ENCODE peak calls at places on chromosomes 11 and 22, in six cellular contexts. R is transverse colon, L is psoas muscle, T is PC-3, D is HTR-8/SVneo, P is T-helper 2 cell. C is an unnamed sample.

GRCh38 chr11:64633555-64634159 is 42.6 kb downstream of the SLC22A12 start:
- DNase-seq in L (no peak), D (no peak), T (no peak), P (no peak), R (no peak), C (no peak)

GRCh38 chr11:14860511-14860910 is 31.5 kb downstream of the CYP2R1 start:
- DNase-seq in D (no peak), P (no peak), T (no peak), L (no peak), R (no peak), C (no peak)

GRCh38 chr11:1659478-1659877 is 29.9 kb downstream of the KRTAP5-5 start:
- DNase-seq in T (no peak), R (no peak), D (no peak), L (no peak), P (peak; percentile 34), C (no peak)

GRCh38 chr11:43547411-43547718 is 133.2 kb upstream of the HSD17B12 start:
- DNase-seq in P (no peak), R (no peak), L (no peak), T (no peak), D (no peak), C (no peak)

GRCh38 chr11:16454284-16454683 is 97.9 kb upstream of the SOX6 start:
- DNase-seq in R (no peak), T (no peak), P (no peak), D (no peak), L (no peak), C (no peak)

GRCh38 chr22:50302041-50302541 is 5.4 kb downstream of the PLXNB2 start:
- DNase-seq in D (no peak), L (no peak), T (peak; percentile 15), R (peak; percentile 65), P (no peak), C (no peak)

GRCh38 chr22:19841641-19842385 is 12.9 kb downstream of the GNB1L start:
- DNase-seq in L (no peak), P (no peak), D (no peak), R (no peak), T (no peak), C (no peak)

GRCh38 chr11:133531450-133531849 is 851 bp downstream of the OPCML start:
- DNase-seq in R (no peak), T (no peak), P (no peak), L (no peak), D (no peak), C (no peak)

GRCh38 chr11:122085264-122085663 is 30.8 kb downstream of the BLID start:
- DNase-seq in R (no peak), T (peak; percentile 71), D (peak; percentile 60), P (no peak), L (no peak), C (peak; percentile 91)

GRCh38 chr22:26642465-26643367 is 14.7 kb upstream of the MIAT start:
- DNase-seq in T (no peak), P (peak; percentile 88), D (no peak), L (no peak), R (peak; percentile 53), C (no peak)

GRCh38 chr11:70640408-70640807 is 242.1 kb downstream of the CTTN start:
- DNase-seq in T (no peak), P (no peak), L (no peak), D (no peak), R (no peak), C (no peak)

GRCh38 chr11:78808903-78809302 is 234.2 kb upstream of the NARS2 start:
- DNase-seq in L (no peak), D (no peak), R (peak; percentile 54), P (no peak), T (peak; percentile 51), C (no peak)

GRCh38 chr11:73383249-73384126 is 7.3 kb downstream of the RELT start:
- DNase-seq in T (no peak), L (no peak), P (no peak), D (no peak), R (peak; percentile 27), C (peak; percentile 72)

GRCh38 chr11:8239536-8240228 is 24.0 kb downstream of the LMO1 start:
- DNase-seq in P (no peak), D (no peak), L (no peak), T (no peak), R (no peak), C (no peak)

GRCh38 chr22:25741692-25742626 is at the start of gene MYO18B:
- DNase-seq in D (no peak), P (no peak), L (peak; percentile 94), T (no peak), R (no peak), C (no peak)

GRCh38 chr22:49289822-49290221 is 537.9 kb downstream of the BRD1 start:
- DNase-seq in R (no peak), T (no peak), P (no peak), L (no peak), D (no peak), C (no peak)

GRCh38 chr22:24486501-24486921 is 8.6 kb upstream of the UPB1 start:
- DNase-seq in L (no peak), R (no peak), D (no peak), T (peak; percentile 78), P (peak; percentile 94), C (peak; percentile 29)

GRCh38 chr11:26677566-26677965 is 44.3 kb downstream of the SLC5A12 start:
- DNase-seq in R (no peak), P (no peak), L (no peak), T (peak; percentile 64), D (no peak), C (no peak)

GRCh38 chr11:2214527-2215229 is 43.1 kb upstream of the TH start:
- DNase-seq in P (no peak), D (no peak), L (peak; percentile 39), T (no peak), R (no peak), C (no peak)

GRCh38 chr11:71395774-71396173 is 52.4 kb downstream of the DHCR7 start:
- DNase-seq in L (no peak), D (no peak), T (no peak), P (no peak), R (no peak), C (no peak)

GRCh38 chr22:33921576-33922181 is 1.4 kb upstream of the LARGE1 start:
- DNase-seq in T (no peak), P (peak; percentile 33), D (no peak), R (peak; percentile 59), L (peak; percentile 75), C (no peak)

GRCh38 chr11:127055240-127055639 is 54.7 kb upstream of the KIRREL3 start:
- DNase-seq in P (no peak), L (no peak), R (no peak), T (no peak), D (no peak), C (no peak)

GRCh38 chr11:76188873-76189272 is 17.4 kb downstream of the WNT11 start:
- DNase-seq in T (no peak), L (no peak), D (no peak), R (no peak), P (no peak), C (no peak)

GRCh38 chr11:125110996-125111340 is 458 bp downstream of the TMEM218 start:
- DNase-seq in D (no peak), P (peak; percentile 19), L (no peak), T (no peak), R (peak; percentile 11), C (no peak)